ENCODE peak calls at places on chromosome 1, in eight cellular contexts. F is activated gamma-delta T cell treated with Interleukin-2 at 50 U/mL for 16 hours, H is retina, D is BJ, B is GM20000, A is mesothelial cell of epicardium, E is M059J, L is endodermal cell. M is an unnamed sample.

GRCh38 chr1:184622136-184622823 is 132.4 kb downstream of the EDEM3 start:
- DNase-seq in D (peak; percentile 90), F (no peak), L (no peak), B (no peak), A (peak; percentile 61), H (no peak), E (peak; percentile 77), M (peak; percentile 64)

GRCh38 chr1:44832068-44832700 is 10.9 kb downstream of the PTCH2 start:
- DNase-seq in B (no peak), A (no peak), F (no peak), D (no peak), E (no peak), H (no peak), L (peak; percentile 61), M (no peak)

GRCh38 chr1:65581120-65581519 is 160.7 kb downstream of the LEPR start:
- DNase-seq in H (no peak), D (no peak), E (peak; percentile 15), L (no peak), F (no peak), B (no peak), A (no peak), M (no peak)

GRCh38 chr1:168871531-168871930 is 142.5 kb upstream of the DPT start:
- DNase-seq in E (no peak), L (no peak), A (no peak), B (no peak), H (no peak), F (no peak), D (no peak), M (no peak)

GRCh38 chr1:76433528-76433927 is 359.0 kb downstream of the ST6GALNAC3 start:
- DNase-seq in A (no peak), D (no peak), H (peak; percentile 25), E (peak; percentile 5), L (no peak), B (no peak), F (no peak), M (no peak)

GRCh38 chr1:67683736-67684525 is 1.1 kb upstream of the GADD45A start:
- DNase-seq in E (peak; percentile 35), L (peak; percentile 53), H (no peak), F (no peak), D (no peak), A (no peak), B (peak; percentile 28), M (no peak)

GRCh38 chr1:80533178-80533577 is 1267.6 kb upstream of the ADGRL2 start:
- DNase-seq in A (no peak), E (no peak), H (peak; percentile 29), B (no peak), F (no peak), L (no peak), D (no peak), M (no peak)

GRCh38 chr1:245825128-245825901 is 670.5 kb downstream of the KIF26B start:
- DNase-seq in F (no peak), B (no peak), D (no peak), E (peak; percentile 22), A (no peak), H (no peak), L (peak; percentile 60), M (no peak)

GRCh38 chr1:109498161-109498801 is 4.4 kb downstream of the CYB561D1 start:
- DNase-seq in H (peak; percentile 83), L (peak; percentile 92), B (no peak), D (no peak), A (no peak), F (no peak), E (peak; percentile 33), M (peak; percentile 75)

GRCh38 chr1:39142394-39143060 is 62.0 kb upstream of the MACF1 start:
- DNase-seq in H (peak; percentile 48), E (peak; percentile 65), A (no peak), L (peak; percentile 83), F (no peak), B (no peak), D (no peak), M (no peak)

GRCh38 chr1:111906816-111907215 is 82.7 kb downstream of the KCND3 start:
- DNase-seq in H (no peak), B (no peak), D (no peak), F (no peak), L (peak; percentile 2), E (no peak), A (no peak), M (no peak)

GRCh38 chr1:89575207-89575606 is 50.6 kb downstream of the LRRC8B start:
- DNase-seq in L (no peak), A (no peak), B (no peak), F (no peak), H (no peak), E (no peak), D (no peak), M (no peak)

GRCh38 chr1:98119793-98120192 is 199.0 kb upstream of the DPYD start:
- DNase-seq in D (no peak), B (no peak), H (no peak), E (peak; percentile 32), A (peak; percentile 44), F (no peak), L (peak; percentile 67), M (peak; percentile 49)

GRCh38 chr1:203557390-203557789 is 63.4 kb downstream of the OPTC start:
- DNase-seq in B (no peak), A (no peak), L (no peak), D (peak; percentile 80), H (no peak), E (peak; percentile 96), F (no peak), M (no peak)

GRCh38 chr1:206696812-206697585 is 12.3 kb downstream of the MAPKAPK2 start:
- DNase-seq in D (no peak), A (no peak), L (no peak), F (no peak), E (no peak), B (no peak), H (no peak), M (no peak)

GRCh38 chr1:55446351-55446750 is 231.2 kb upstream of the USP24 start:
- DNase-seq in H (no peak), E (peak; percentile 27), B (no peak), F (no peak), A (no peak), D (no peak), L (no peak), M (no peak)

GRCh38 chr1:196910208-196910607 is 22.4 kb downstream of the CFHR4 start:
- DNase-seq in E (no peak), L (no peak), D (no peak), F (no peak), B (no peak), H (no peak), A (no peak), M (no peak)

GRCh38 chr1:70745199-70745598 is 302.4 kb downstream of the PTGER3 start:
- DNase-seq in A (no peak), H (no peak), D (no peak), B (no peak), E (no peak), L (peak; percentile 66), F (no peak), M (no peak)

GRCh38 chr1:29549001-29549400 is 312.7 kb downstream of the PTPRU start:
- DNase-seq in L (peak; percentile 36), D (no peak), F (no peak), H (no peak), A (no peak), B (no peak), E (no peak), M (no peak)

GRCh38 chr1:103525114-103525606 is 339 bp upstream of the RNPC3 start:
- DNase-seq in L (peak; percentile 67), A (no peak), D (no peak), B (peak; percentile 41), E (peak; percentile 57), H (peak; percentile 61), F (no peak), M (no peak)

GRCh38 chr1:20165522-20165951 is 20.4 kb upstream of the UBXN10 start:
- DNase-seq in B (no peak), L (peak; percentile 62), D (no peak), E (peak; percentile 15), F (no peak), A (no peak), H (no peak), M (no peak)

GRCh38 chr1:7531562-7532340 is 239.3 kb upstream of the VAMP3 start:
- DNase-seq in F (no peak), H (no peak), E (no peak), A (no peak), B (no peak), L (peak; percentile 33), D (no peak), M (no peak)

GRCh38 chr1:1021010-1021845 is 1.3 kb downstream of the AGRN start:
- DNase-seq in F (no peak), B (no peak), A (no peak), D (no peak), H (peak; percentile 62), E (peak; percentile 86), L (peak; percentile 70), M (no peak)

GRCh38 chr1:201461783-201462441 is 7.1 kb downstream of the PHLDA3 start:
- DNase-seq in H (no peak), E (peak; percentile 99), L (peak; percentile 57), B (no peak), F (no peak), D (peak; percentile 92), A (peak; percentile 51), M (no peak)

GRCh38 chr1:222739929-222740328 is 2.9 kb downstream of the FAM177B start:
- DNase-seq in E (no peak), L (no peak), H (no peak), D (no peak), B (no peak), A (no peak), F (no peak), M (no peak)

GRCh38 chr1:43366601-43367025 is 1.2 kb downstream of the ELOVL1 start:
- DNase-seq in F (no peak), H (no peak), D (no peak), A (no peak), L (peak; percentile 65), B (no peak), E (no peak), M (no peak)